ENCODE peak calls at places on chromosomes 11 and 22, in eight cellular contexts. B is suprapubic skin; H is astrocyte of the cerebellum; I is HAP-1; G is CD8-positive, alpha-beta memory T cell; V is CD4-positive, alpha-beta memory T cell; E is naive thymus-derived CD4-positive, alpha-beta T cell; K is ovary. U is an unnamed sample.

GRCh38 chr11:58394195-58394594 is 12.5 kb downstream of the OR5B3 start:
- DNase-seq in B (no peak), E (no peak), I (no peak), G (no peak), V (no peak), K (no peak), H (no peak), U (no peak)

GRCh38 chr11:66636411-66636810 is 2.1 kb upstream of the RBM4 start:
- DNase-seq in G (no peak), K (no peak), H (no peak), B (no peak), V (no peak), E (no peak), I (no peak), U (no peak)

GRCh38 chr11:132777067-132777975 is 755.0 kb downstream of the OPCML start:
- DNase-seq in H (no peak), G (no peak), I (no peak), B (no peak), K (no peak), V (no peak), E (no peak), U (no peak)

GRCh38 chr11:69928124-69928523 is 108.9 kb upstream of the FGF3 start:
- DNase-seq in K (no peak), G (no peak), H (no peak), I (no peak), B (no peak), V (no peak), E (no peak), U (no peak)

GRCh38 chr22:49928185-49928495 is 9.7 kb downstream of the CRELD2 start:
- DNase-seq in G (no peak), B (no peak), H (no peak), V (no peak), E (no peak), I (no peak), K (no peak), U (no peak)

GRCh38 chr11:22582011-22582410 is 43.6 kb downstream of the FANCF start:
- DNase-seq in B (no peak), V (no peak), E (no peak), H (no peak), I (no peak), G (no peak), K (no peak), U (no peak)

GRCh38 chr11:126595560-126595959 is 240.1 kb downstream of the ST3GAL4 start:
- DNase-seq in K (no peak), V (no peak), I (no peak), H (no peak), G (no peak), B (no peak), E (no peak), U (no peak)

GRCh38 chr11:92423635-92424034 is 199.0 kb downstream of the FAT3 start:
- DNase-seq in E (no peak), G (no peak), H (no peak), V (no peak), B (no peak), K (no peak), I (no peak), U (no peak)

GRCh38 chr11:93567406-93567819 is 24.2 kb upstream of the SMCO4 start:
- DNase-seq in G (no peak), I (no peak), H (peak), V (no peak), E (no peak), K (peak), B (no peak), U (no peak)

GRCh38 chr11:45150943-45151342 is 4.5 kb downstream of the PRDM11 start:
- DNase-seq in B (peak), E (no peak), G (no peak), H (no peak), K (no peak), V (no peak), I (no peak), U (no peak)

GRCh38 chr22:43044402-43044801 is 29.5 kb upstream of the PACSIN2 start:
- DNase-seq in I (no peak), E (no peak), G (no peak), H (no peak), K (no peak), B (no peak), V (no peak), U (no peak)

GRCh38 chr11:29527391-29527936 is 489.4 kb downstream of the KCNA4 start:
- DNase-seq in B (no peak), G (no peak), H (peak), V (no peak), K (no peak), I (peak), E (no peak), U (no peak)

GRCh38 chr22:31122532-31123291 is at the start of gene INPP5J:
- DNase-seq in K (peak), V (no peak), I (peak), H (peak), G (no peak), B (no peak), E (no peak), U (no peak)

GRCh38 chr11:93820085-93820710 is 30.2 kb downstream of the VSTM5 start:
- DNase-seq in I (no peak), G (no peak), V (no peak), E (no peak), H (no peak), K (no peak), B (no peak), U (no peak)

GRCh38 chr11:134667175-134667500 is 255.1 kb upstream of the B3GAT1 start:
- DNase-seq in V (no peak), E (no peak), I (no peak), H (no peak), G (no peak), K (no peak), B (no peak), U (no peak)

GRCh38 chr11:75925785-75926164 is 110.8 kb downstream of the UVRAG start:
- DNase-seq in B (no peak), K (no peak), E (no peak), I (no peak), V (no peak), H (no peak), G (no peak), U (no peak)

GRCh38 chr22:33879796-33880195 is 40.5 kb downstream of the LARGE1 start:
- DNase-seq in I (no peak), V (no peak), G (no peak), K (no peak), B (no peak), E (no peak), H (no peak), U (no peak)

GRCh38 chr22:19044381-19044780 is 77.8 kb downstream of the DGCR2 start:
- DNase-seq in H (no peak), K (no peak), B (no peak), V (no peak), E (no peak), I (no peak), G (no peak), U (no peak)

GRCh38 chr11:123475478-123475877 is 45.4 kb downstream of the GRAMD1B start:
- DNase-seq in V (no peak), B (no peak), G (no peak), H (no peak), K (no peak), E (no peak), I (peak), U (no peak)

GRCh38 chr22:41021655-41022454 is 70.5 kb upstream of the EP300 start:
- DNase-seq in H (no peak), B (peak), V (peak), K (peak), E (peak), I (peak), G (peak), U (no peak)

GRCh38 chr11:113667801-113668200 is 38.3 kb downstream of the TMPRSS5 start:
- DNase-seq in K (no peak), H (no peak), G (no peak), I (no peak), E (no peak), B (no peak), V (no peak), U (no peak)

GRCh38 chr11:102985850-102986249 is 30.3 kb upstream of the MMP13 start:
- DNase-seq in K (no peak), V (no peak), B (no peak), E (no peak), H (no peak), G (no peak), I (no peak), U (no peak)

GRCh38 chr11:2655834-2656622 is 43.8 kb downstream of the KCNQ1OT1 start:
- DNase-seq in V (no peak), I (no peak), B (no peak), E (no peak), H (peak), G (no peak), K (no peak), U (no peak)

GRCh38 chr22:25404923-25405853 is 159.3 kb upstream of the GRK3 start:
- DNase-seq in H (no peak), G (peak), B (no peak), E (peak), V (peak), I (peak), K (peak), U (no peak)

GRCh38 chr11:12120031-12121008 is 9.9 kb downstream of the MICAL2 start:
- DNase-seq in E (no peak), I (no peak), V (no peak), K (no peak), H (no peak), B (no peak), G (no peak), U (no peak)

DNA sequence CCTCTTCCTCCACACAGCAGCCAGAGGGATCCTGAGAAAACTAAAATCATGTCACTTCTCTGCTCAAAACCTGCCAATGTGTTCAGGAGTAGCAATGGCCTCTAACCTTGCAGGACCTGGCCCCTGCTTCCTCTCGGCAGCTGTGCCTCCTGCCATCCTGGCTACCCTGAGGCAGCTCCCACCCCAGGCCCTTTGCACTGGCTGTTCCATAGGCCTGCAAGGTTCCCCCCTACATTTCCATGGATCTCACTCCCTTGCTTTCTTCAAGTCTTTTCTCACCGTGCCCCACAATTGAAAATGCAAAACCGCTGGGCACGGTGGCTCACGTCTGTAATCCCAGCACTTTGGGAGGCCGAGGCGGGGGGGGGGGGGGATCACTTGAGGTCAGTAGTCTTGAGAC is 2.1 kb upstream of the STIP1 start:
- DNase-seq in K (no peak), B (no peak), G (no peak), E (no peak), I (no peak), V (no peak), H (no peak), U (no peak)
- H3K4me3 ChIP-seq in K (no peak), B (no peak), G (no peak), E (no peak), I (peak), V (no peak), H (no peak), U (no peak)

DNA sequence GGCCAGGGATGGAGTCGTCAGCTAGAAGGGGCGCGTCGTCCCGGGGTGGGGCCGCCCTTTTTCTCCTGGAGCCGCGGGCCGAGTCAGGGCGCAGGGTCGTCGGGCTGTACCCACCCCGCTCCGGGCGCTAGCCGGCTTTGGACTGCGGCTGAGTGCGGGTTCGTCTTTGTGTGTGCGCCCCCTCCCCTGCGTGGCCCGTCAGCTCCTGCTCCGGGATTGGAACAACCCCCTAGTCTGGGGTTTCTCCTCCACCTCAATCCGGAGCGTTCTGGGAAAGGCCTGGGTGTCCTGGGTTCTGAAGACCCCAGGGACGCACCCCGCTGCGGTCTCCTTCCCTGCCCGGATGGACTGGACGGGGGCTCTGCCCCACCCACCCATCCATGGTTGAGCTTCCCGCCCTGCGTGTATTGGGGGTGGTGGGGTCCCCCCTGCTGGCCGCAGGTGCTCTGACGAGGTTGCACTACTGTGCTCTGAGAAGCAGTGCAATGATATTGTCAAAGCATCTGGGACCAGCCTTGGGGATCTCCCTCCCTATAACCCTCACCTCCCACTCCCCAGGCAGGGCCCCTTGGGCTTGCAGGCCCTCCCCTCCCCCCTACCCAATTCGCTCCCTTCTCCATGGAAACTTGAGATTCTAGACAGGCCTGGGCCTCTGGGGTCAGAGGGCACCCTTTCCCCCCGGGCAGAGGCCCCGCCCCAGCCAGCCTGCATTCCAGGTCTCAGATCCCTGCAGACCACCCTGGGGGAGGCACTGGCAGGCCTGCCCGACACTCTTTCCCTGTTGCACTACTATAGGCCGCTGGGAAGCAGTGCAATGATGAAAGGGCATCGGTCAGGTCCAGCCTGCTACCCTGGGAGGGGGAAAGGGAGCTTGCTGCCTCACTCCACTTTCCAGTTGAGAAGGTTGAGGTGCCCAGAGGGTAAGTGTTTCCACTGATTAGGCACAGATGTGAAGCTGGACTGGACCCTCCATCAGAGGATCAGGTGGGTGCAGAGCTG is 10.7 kb downstream of the SDF2L1 start:
- DNase-seq in V (no peak), H (no peak), K (no peak), G (no peak), I (peak), E (no peak), B (no peak), U (no peak)
- H3K4me3 ChIP-seq in V (peak), H (peak), K (peak), G (peak), I (peak), E (peak), B (peak), U (peak)

GRCh38 chr11:46976182-46976854 is 39.8 kb downstream of the CSTPP1 start:
- DNase-seq in I (no peak), E (no peak), H (no peak), K (no peak), B (no peak), G (no peak), V (no peak), U (no peak)
- H3K4me3 ChIP-seq in I (no peak), E (no peak), H (no peak), K (no peak), B (no peak), G (no peak), V (no peak), U (no peak)

DNA sequence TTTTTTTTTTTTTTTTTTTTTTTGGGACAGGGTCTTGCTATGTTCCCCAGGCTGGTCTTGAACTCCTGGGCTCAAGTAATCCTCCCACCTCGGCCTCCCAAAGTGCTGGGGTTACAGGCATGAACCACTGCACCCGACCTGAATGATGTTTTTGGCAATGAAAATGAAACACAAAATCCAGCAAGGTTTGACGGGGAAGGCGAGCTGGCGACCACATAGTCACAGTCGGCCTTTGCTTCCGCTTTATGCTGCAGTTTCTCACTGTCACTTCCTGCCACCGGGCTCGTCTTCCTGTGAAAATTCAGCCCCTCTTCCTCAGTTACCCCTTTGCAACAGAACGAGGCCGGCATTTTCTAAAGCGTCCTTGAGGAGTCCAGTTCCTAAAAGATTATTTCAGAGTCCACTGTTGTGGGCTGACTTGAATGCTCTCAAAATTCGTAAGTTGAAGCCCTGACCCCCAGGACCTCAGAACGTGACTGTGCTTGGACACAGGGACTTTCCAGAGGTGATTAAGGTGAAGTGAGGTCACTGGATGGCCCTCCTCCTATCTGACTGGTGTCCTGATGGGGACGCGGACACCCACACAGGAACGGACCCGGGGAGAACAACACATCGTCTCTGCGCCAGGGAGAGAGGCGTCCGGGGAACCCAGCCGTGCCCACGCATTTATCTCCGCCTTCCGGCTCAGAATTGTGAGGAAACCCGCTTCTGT is 2.9 kb upstream of the BID start:
- DNase-seq in K (no peak), E (peak), I (no peak), B (no peak), H (no peak), G (peak), V (peak), U (no peak)
- H3K4me3 ChIP-seq in K (no peak), E (peak), I (no peak), B (peak), H (no peak), G (peak), V (peak), U (no peak)

GRCh38 chr11:119109843-119110242 is 2.7 kb downstream of the C2CD2L start:
- DNase-seq in B (no peak), V (no peak), I (no peak), E (no peak), G (no peak), H (no peak), K (no peak), U (no peak)

GRCh38 chr11:119107538-119108150 is 500 bp downstream of the C2CD2L start:
- DNase-seq in E (no peak), V (no peak), I (no peak), H (no peak), G (no peak), B (no peak), K (no peak), U (no peak)

GRCh38 chr11:119108857-119109221 is 1.7 kb downstream of the C2CD2L start:
- DNase-seq in H (no peak), G (no peak), K (no peak), V (no peak), E (no peak), B (no peak), I (no peak), U (no peak)

GRCh38 chr11:119108151-119108856 is 1.2 kb downstream of the C2CD2L start:
- DNase-seq in V (peak), K (no peak), E (peak), H (no peak), G (peak), I (peak), B (no peak), U (no peak)

DNA sequence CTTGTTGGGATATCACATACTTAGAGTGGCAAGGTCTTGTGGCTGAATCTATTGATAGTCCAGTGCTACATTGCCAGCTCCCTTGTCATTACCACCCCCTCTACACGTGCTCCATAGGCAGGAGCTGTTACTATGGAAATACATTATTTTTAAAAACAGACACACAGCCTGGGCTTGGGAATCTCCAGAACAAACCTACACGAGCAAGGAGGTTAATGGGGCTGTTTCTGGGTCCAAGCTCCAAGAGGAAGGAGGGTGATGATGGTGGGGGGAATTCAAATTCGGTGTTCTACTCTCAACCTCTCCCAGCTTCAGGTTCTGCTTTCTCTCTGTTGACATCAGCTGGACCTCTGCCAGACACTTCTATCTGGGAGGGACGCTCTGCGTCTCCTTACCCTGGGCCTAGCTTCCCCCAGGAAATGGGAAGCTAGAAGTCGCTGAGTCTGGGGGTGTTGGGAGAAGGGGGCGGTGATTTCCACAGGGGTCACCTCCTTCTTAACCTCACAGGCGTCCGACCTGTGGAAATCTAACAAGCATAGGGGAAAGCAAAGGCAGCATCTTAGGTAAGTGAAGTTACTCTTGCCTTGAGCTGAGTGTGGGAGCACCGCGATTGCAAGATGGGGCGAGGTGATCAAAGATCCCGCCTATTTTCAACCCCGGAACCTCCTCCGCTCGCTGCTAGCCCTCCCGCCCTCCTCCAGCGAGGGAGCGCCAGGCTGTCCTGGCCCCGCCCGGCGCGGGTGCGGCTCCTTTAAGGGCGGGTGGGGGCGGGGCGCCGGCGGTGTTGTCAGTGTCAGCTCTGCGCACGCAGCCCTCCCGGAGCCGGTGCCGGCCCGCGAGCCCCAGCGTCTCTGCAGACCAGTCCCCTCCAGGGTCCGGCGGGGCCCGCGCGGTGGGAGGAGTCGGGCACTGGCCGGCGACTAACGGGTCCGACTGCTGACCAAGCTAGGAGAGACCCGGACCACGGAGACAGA is at the start of gene C2CD2L:
- DNase-seq in E (peak), I (peak), H (peak), B (peak), G (peak), V (peak), K (peak), U (no peak)
- H3K4me3 ChIP-seq in E (peak), I (peak), H (peak), B (peak), G (peak), V (peak), K (peak), U (peak)

GRCh38 chr22:37148031-37148651 is 1.6 kb downstream of the IL2RB start:
- DNase-seq in I (no peak), G (peak), B (no peak), E (peak), K (no peak), V (peak), H (no peak), U (no peak)
- H3K4me3 ChIP-seq in I (no peak), G (peak), B (no peak), E (peak), K (no peak), V (peak), H (no peak), U (no peak)

U was measured in iPS DF 6.9.